ENCODE peak calls at places on chromosomes 2 and 18, in six cellular contexts. J is AG10803; Y is adrenal gland; F is CD4-positive, alpha-beta T cell; Z is left lung; C is astrocyte. E is an unnamed sample.

GRCh38 chr2:10864888-10865551 is 46.7 kb upstream of the KCNF1 start:
- DNase-seq in J (no peak), Y (no peak), F (peak), Z (no peak), C (no peak), E (no peak)

GRCh38 chr2:81206216-81206615 is 901.7 kb upstream of the LRRTM1 start:
- DNase-seq in J (no peak), Y (no peak), F (no peak), Z (no peak), C (no peak), E (no peak)

GRCh38 chr2:175167076-175167791 is 769 bp downstream of the ATF2 start:
- DNase-seq in J (peak), Y (peak), F (no peak), Z (peak), C (peak), E (peak)

GRCh38 chr2:218298314-218298875 is 6.1 kb upstream of the TMBIM1 start:
- DNase-seq in J (no peak), Y (no peak), F (no peak), Z (no peak), C (no peak), E (no peak)

GRCh38 chr2:179749210-179749609 is 112.2 kb downstream of the ZNF385B start:
- DNase-seq in J (peak), Y (no peak), F (no peak), Z (no peak), C (peak), E (no peak)

GRCh38 chr2:30942430-30942829 is 135.2 kb upstream of the CAPN13 start:
- DNase-seq in J (no peak), Y (no peak), F (no peak), Z (no peak), C (no peak), E (no peak)

GRCh38 chr2:219423656-219424378 is 5.6 kb downstream of the DES start:
- DNase-seq in J (no peak), Y (no peak), F (no peak), Z (no peak), C (no peak), E (no peak)

GRCh38 chr2:183215917-183216316 is 91.7 kb downstream of the NUP35 start:
- DNase-seq in J (no peak), Y (no peak), F (no peak), Z (no peak), C (no peak), E (no peak)

GRCh38 chr2:224438726-224439125 is 36.8 kb upstream of the FAM124B start:
- DNase-seq in J (no peak), Y (no peak), F (no peak), Z (no peak), C (no peak), E (no peak)

GRCh38 chr2:81324046-81324445 is 1019.5 kb upstream of the LRRTM1 start:
- DNase-seq in J (no peak), Y (no peak), F (no peak), Z (no peak), C (no peak), E (no peak)

GRCh38 chr2:112465373-112465772 is 16.6 kb upstream of the TTL start:
- DNase-seq in J (peak), Y (no peak), F (no peak), Z (no peak), C (no peak), E (no peak)

GRCh38 chr2:134892282-134893054 is 26.2 kb upstream of the CCNT2 start:
- DNase-seq in J (no peak), Y (no peak), F (no peak), Z (no peak), C (no peak), E (no peak)

GRCh38 chr2:134900151-134900550 is 18.5 kb upstream of the CCNT2 start:
- DNase-seq in J (peak), Y (no peak), F (no peak), Z (no peak), C (peak), E (no peak)

GRCh38 chr2:134899204-134899603 is 19.4 kb upstream of the CCNT2 start:
- DNase-seq in J (no peak), Y (no peak), F (no peak), Z (no peak), C (no peak), E (no peak)

DNA sequence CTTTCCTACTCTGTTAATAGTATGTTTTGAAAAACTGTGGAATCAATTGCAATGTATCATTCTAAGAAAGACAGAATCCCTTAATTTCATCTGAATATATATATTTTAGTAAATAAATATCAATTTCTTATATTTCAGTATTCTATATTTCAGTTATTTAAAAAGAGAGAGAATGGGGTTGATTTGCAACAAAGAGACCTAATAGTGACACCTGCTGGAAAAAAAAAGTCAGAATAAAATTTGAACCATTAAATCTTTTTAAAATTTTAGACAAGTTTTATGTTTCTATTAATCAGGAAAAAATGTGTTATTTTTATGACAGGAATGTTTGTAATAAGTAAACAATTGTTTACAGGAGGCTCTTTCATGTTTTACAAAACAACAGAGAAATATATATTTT is 20.7 kb upstream of the CCNT2 start:
- DNase-seq in J (peak), Y (no peak), F (no peak), Z (no peak), C (no peak), E (no peak)
- TF ChIP-seq CTCF in J (peak), Y (peak), F (peak), Z (peak), C (peak), E (peak)

DNA sequence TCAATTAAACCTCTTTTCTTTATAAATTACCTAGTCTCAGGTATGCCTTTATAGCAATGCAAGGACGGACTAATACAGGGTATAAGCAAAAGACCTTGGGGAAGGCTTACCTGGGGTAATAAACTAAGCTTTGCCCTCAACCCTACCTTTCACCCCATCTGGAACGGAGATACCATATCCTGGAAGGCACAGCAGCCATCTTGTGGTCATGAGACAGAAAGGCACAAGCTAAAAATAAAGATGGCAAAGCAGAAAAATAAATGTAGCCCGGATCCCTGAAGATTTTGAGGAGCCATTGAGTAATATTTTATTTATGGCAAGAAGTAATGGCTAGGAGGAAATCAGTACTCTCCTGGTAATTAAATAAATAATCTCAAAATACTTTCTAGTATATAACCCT is 198.5 kb downstream of the SPP2 start:
- DNase-seq in J (no peak), Y (no peak), F (no peak), Z (no peak), C (no peak), E (no peak)
- TF ChIP-seq CTCF in J (peak), Y (no peak), F (no peak), Z (no peak), C (no peak), E (no peak)

GRCh38 chr18:69944434-69944833 is 3.2 kb downstream of the CD226 start:
- DNase-seq in J (no peak), Y (no peak), F (no peak), Z (no peak), C (no peak), E (no peak)

GRCh38 chr18:69936191-69936558 is 11.5 kb downstream of the CD226 start:
- DNase-seq in J (no peak), Y (peak), F (no peak), Z (no peak), C (no peak), E (no peak)

GRCh38 chr18:69943021-69943420 is 4.7 kb downstream of the CD226 start:
- DNase-seq in J (no peak), Y (no peak), F (no peak), Z (no peak), C (no peak), E (no peak)

GRCh38 chr18:69945220-69946114 is 2.2 kb downstream of the CD226 start:
- DNase-seq in J (no peak), Y (no peak), F (no peak), Z (no peak), C (no peak), E (no peak)

DNA sequence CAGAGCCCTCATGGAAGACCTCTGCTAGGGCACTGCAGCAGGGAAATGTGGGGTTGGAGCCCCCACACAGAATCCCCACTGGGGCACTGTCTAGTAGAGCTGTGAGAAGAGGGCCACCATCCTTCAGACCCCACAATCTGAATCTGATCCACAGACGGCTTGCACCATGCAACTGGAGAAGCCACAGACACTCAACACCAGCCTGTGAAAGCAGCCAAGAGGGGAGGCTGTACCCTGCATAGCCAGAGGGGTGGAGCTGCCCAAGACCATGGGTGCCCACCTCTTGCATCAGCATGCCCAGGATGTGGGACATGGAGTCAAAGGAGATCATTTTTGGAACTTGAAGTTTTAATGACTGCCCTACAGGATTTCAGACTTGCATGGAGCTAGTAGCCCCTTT is 6.5 kb downstream of the CD226 start:
- DNase-seq in J (no peak), Y (no peak), F (no peak), Z (no peak), C (no peak), E (no peak)
- TF ChIP-seq CTCF in J (no peak), Y (no peak), F (no peak), Z (no peak), C (no peak), E (no peak)

DNA sequence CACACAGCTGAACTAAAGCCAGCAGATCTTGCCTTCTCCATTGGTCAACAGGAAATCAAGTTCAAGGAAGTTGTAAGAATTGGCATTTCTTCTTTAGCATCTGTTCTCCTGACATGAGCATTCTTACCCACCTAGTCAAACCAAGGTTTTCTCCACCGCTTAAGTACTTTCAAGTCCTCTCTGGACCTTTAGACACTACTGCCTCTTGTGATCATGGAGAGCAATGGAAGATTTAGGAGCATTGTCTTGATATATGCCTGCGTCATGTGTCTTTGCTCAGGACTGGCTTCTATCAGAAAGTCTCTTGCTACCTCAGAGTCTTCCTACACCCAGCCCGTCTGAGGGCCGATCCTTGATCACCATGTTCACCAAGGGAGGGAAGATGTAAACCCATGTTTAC is 262.2 kb downstream of the PHLPP1 start:
- DNase-seq in J (peak), Y (no peak), F (no peak), Z (no peak), C (no peak), E (no peak)
- TF ChIP-seq CTCF in J (no peak), Y (no peak), F (no peak), Z (no peak), C (no peak), E (no peak)

DNA sequence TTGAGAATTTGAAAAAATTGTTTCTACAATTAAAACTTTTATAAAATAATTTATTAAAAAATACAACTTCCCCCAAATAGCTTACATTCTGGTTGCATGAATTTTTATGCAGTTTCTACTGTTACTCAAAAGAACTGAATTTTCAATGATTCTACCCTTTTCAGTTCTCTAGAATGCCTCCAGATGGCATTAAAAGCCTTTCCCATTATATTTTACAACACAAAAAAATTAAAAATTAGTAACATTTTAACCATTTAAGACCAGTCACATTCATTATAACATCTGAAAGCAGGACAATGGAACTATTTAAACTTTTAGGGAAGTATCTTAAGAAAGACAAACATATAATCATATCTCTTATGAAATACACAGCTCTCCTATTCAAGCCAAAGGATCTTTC is 236.0 kb upstream of the REV1 start:
- DNase-seq in J (no peak), Y (no peak), F (no peak), Z (no peak), C (no peak), E (no peak)
- TF ChIP-seq CTCF in J (peak), Y (peak), F (no peak), Z (peak), C (peak), E (peak)

GRCh38 chr2:78315368-78315767 is 710.1 kb upstream of the REG3G start:
- DNase-seq in J (no peak), Y (no peak), F (no peak), Z (no peak), C (no peak), E (no peak)

GRCh38 chr2:78304678-78305077 is 720.8 kb upstream of the REG3G start:
- DNase-seq in J (no peak), Y (no peak), F (no peak), Z (no peak), C (no peak), E (no peak)

GRCh38 chr2:78309460-78309859 is 716.0 kb upstream of the REG3G start:
- DNase-seq in J (no peak), Y (no peak), F (no peak), Z (no peak), C (no peak), E (no peak)
- TF ChIP-seq CTCF in J (no peak), Y (no peak), F (no peak), Z (no peak), C (no peak), E (no peak)

GRCh38 chr2:98297817-98298684 is 48.2 kb upstream of the CNGA3 start:
- DNase-seq in J (no peak), Y (no peak), F (no peak), Z (no peak), C (no peak), E (no peak)
- TF ChIP-seq CTCF in J (no peak), Y (no peak), F (no peak), Z (no peak), C (no peak), E (no peak)

DNA sequence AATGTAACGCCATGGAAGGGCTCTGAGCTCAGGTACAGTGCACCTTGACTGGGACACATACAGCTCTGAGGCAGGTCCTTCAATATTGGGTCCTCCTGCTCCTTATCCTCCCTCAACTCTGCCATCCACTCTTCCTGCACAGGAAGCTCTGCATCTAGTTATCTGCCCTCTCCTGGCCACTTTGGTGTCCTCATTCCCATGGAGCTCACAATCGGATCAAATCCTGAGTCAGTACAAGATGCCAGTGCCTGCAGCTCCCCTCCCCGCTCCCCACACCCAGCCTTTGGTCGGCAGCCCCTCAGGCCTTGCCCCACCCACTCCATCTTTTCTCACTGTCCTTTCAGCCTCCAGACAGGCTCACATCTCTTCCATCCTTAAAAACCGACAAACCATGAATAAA is 58.0 kb downstream of the LRRFIP1 start:
- DNase-seq in J (no peak), Y (no peak), F (no peak), Z (no peak), C (no peak), E (no peak)
- TF ChIP-seq CTCF in J (peak), Y (peak), F (no peak), Z (no peak), C (peak), E (no peak)

GRCh38 chr2:70190413-70191243 is at the start of gene C2orf42:
- DNase-seq in J (peak), Y (peak), F (peak), Z (peak), C (peak), E (peak)
- TF ChIP-seq CTCF in J (peak), Y (no peak), F (peak), Z (no peak), C (no peak), E (no peak)

E was measured in mesothelial cell of epicardium.